ENCODE peak calls at places on chromosomes 1 and 21, in eight cellular contexts. Y is HCT116, B is IMR-90, W is hepatocyte, A is Caco-2, E is tibial nerve, R is dorsolateral prefrontal cortex, F is heart left ventricle. T is an unnamed sample. For H3K27me3, the result is how much of the 10 kb centered on the place peaks cover.

GRCh38 chr1:68814067-68814466 is 317.2 kb upstream of the DEPDC1 start:
- DNase-seq in Y (no peak), B (no peak), W (no peak), A (no peak), E (no peak), R (no peak), F (no peak), T (no peak)

GRCh38 chr1:42801832-42802483 is 15.0 kb upstream of the ERMAP start:
- DNase-seq in Y (no peak), B (peak), W (no peak), A (no peak), E (no peak), R (no peak), F (no peak), T (no peak)

GRCh38 chr21:46605759-46606426 is 1.0 kb upstream of the S100B start:
- DNase-seq in Y (no peak), B (no peak), W (no peak), A (no peak), E (no peak), R (no peak), F (peak), T (no peak)

GRCh38 chr1:246891105-246891504 is 40.6 kb downstream of the AHCTF1 start:
- DNase-seq in Y (no peak), B (no peak), W (no peak), A (no peak), E (no peak), R (no peak), F (no peak), T (no peak)

GRCh38 chr1:154550657-154551056 is 7.8 kb downstream of the UBE2Q1 start:
- DNase-seq in Y (no peak), B (no peak), W (no peak), A (no peak), E (no peak), R (no peak), F (no peak), T (no peak)

GRCh38 chr1:236156512-236157208 is 14.3 kb downstream of the GPR137B start:
- DNase-seq in Y (no peak), B (no peak), W (no peak), A (no peak), E (no peak), R (no peak), F (peak), T (no peak)

GRCh38 chr1:152440635-152441471 is 26.8 kb upstream of the CRNN start:
- DNase-seq in Y (peak), B (peak), W (no peak), A (peak), E (peak), R (peak), F (peak), T (no peak)

GRCh38 chr1:20472860-20473711 is 12.9 kb downstream of the CAMK2N1 start:
- DNase-seq in Y (no peak), B (peak), W (peak), A (no peak), E (no peak), R (peak), F (peak), T (no peak)

GRCh38 chr1:234608720-234609527 is 1.1 kb downstream of the IRF2BP2 start:
- DNase-seq in Y (no peak), B (no peak), W (peak), A (peak), E (no peak), R (no peak), F (peak), T (no peak)

GRCh38 chr1:205073511-205073910 is 10.7 kb downstream of the TMEM81 start:
- DNase-seq in Y (no peak), B (no peak), W (no peak), A (no peak), E (no peak), R (no peak), F (no peak), T (no peak)

GRCh38 chr1:107254306-107254705 is 113.5 kb downstream of the NTNG1 start:
- DNase-seq in Y (no peak), B (no peak), W (no peak), A (no peak), E (no peak), R (no peak), F (no peak), T (no peak)

GRCh38 chr1:46551597-46552095 is at the start of gene KNCN:
- DNase-seq in Y (no peak), B (no peak), W (no peak), A (no peak), E (no peak), R (no peak), F (no peak), T (no peak)

GRCh38 chr1:183956559-183957188 is 80.9 kb downstream of the COLGALT2 start:
- DNase-seq in Y (peak), B (peak), W (no peak), A (no peak), E (peak), R (no peak), F (no peak), T (peak)

GRCh38 chr1:42176902-42177519 is 12.5 kb upstream of the GUCA2A start:
- DNase-seq in Y (no peak), B (peak), W (peak), A (no peak), E (no peak), R (no peak), F (no peak), T (peak)

GRCh38 chr1:234605983-234606730 is 3.8 kb downstream of the IRF2BP2 start:
- DNase-seq in Y (no peak), B (peak), W (peak), A (no peak), E (no peak), R (no peak), F (peak), T (no peak)

GRCh38 chr1:78091215-78091813 is 45.5 kb downstream of the GIPC2 start:
- DNase-seq in Y (no peak), B (no peak), W (no peak), A (no peak), E (no peak), R (no peak), F (no peak), T (no peak)

GRCh38 chr1:79497193-79497773 is 490.8 kb upstream of the ADGRL4 start:
- DNase-seq in Y (peak), B (peak), W (peak), A (no peak), E (no peak), R (no peak), F (no peak), T (peak)

GRCh38 chr1:23544444-23545389 is 13.7 kb upstream of the E2F2 start:
- DNase-seq in Y (no peak), B (peak), W (peak), A (peak), E (peak), R (no peak), F (peak), T (no peak)

GRCh38 chr1:3702528-3702927 is 49.7 kb upstream of the CCDC27 start:
- DNase-seq in Y (no peak), B (no peak), W (no peak), A (no peak), E (no peak), R (no peak), F (no peak), T (no peak)

GRCh38 chr1:5640845-5641244 is 351.4 kb downstream of the NPHP4 start:
- DNase-seq in Y (peak), B (no peak), W (no peak), A (no peak), E (no peak), R (peak), F (no peak), T (no peak)
- TF ChIP-seq CTCF in Y (peak), B (no peak), W (no peak), A (peak), E (no peak), R (no peak), F (no peak), T (no peak)

GRCh38 chr1:6162341-6162740 is 17.8 kb downstream of the CHD5 start:
- DNase-seq in Y (no peak), B (no peak), W (no peak), A (no peak), E (no peak), R (no peak), F (no peak), T (no peak)

GRCh38 chr1:6163973-6164617 is 16.0 kb downstream of the CHD5 start:
- DNase-seq in Y (no peak), B (no peak), W (no peak), A (no peak), E (no peak), R (no peak), F (no peak), T (no peak)

GRCh38 chr1:6165027-6165426 is 15.1 kb downstream of the CHD5 start:
- DNase-seq in Y (no peak), B (no peak), W (no peak), A (no peak), E (no peak), R (no peak), F (no peak), T (no peak)

GRCh38 chr1:6162773-6163172 is 17.3 kb downstream of the CHD5 start:
- DNase-seq in Y (no peak), B (no peak), W (no peak), A (no peak), E (no peak), R (no peak), F (no peak), T (no peak)

GRCh38 chr1:6163191-6163972 is 16.7 kb downstream of the CHD5 start:
- DNase-seq in Y (no peak), B (no peak), W (no peak), A (no peak), E (no peak), R (no peak), F (no peak), T (no peak)
- H3K4me3 ChIP-seq in Y (no peak), B (no peak), W (no peak), A (no peak), E (no peak), R (no peak), F (no peak), T (no peak)

GRCh38 chr1:91791691-91792392 is 94.1 kb downstream of the TGFBR3 start:
- DNase-seq in Y (no peak), B (no peak), W (no peak), A (no peak), E (no peak), R (no peak), F (no peak), T (no peak)

GRCh38 chr1:91792393-91793032 is 93.4 kb downstream of the TGFBR3 start:
- DNase-seq in Y (no peak), B (no peak), W (no peak), A (no peak), E (no peak), R (no peak), F (no peak), T (no peak)

GRCh38 chr1:91795601-91796389 is 90.2 kb downstream of the TGFBR3 start:
- DNase-seq in Y (no peak), B (peak), W (no peak), A (no peak), E (no peak), R (no peak), F (no peak), T (no peak)

GRCh38 chr1:91793189-91793588 is 92.8 kb downstream of the TGFBR3 start:
- DNase-seq in Y (no peak), B (no peak), W (no peak), A (no peak), E (no peak), R (no peak), F (no peak), T (no peak)

GRCh38 chr1:91793877-91794276 is 92.1 kb downstream of the TGFBR3 start:
- DNase-seq in Y (no peak), B (no peak), W (no peak), A (no peak), E (no peak), R (no peak), F (no peak), T (no peak)
- H3K27me3 ChIP-seq in Y (under half), B (under half), W (under half), A (under half), E (under half), R (under half), F (under half), T (under half)

GRCh38 chr1:113390871-113391642 is 742 bp downstream of the MAGI3 start:
- DNase-seq in Y (no peak), B (no peak), W (peak), A (peak), E (peak), R (no peak), F (peak), T (no peak)

GRCh38 chr1:113388017-113388620 is 2.2 kb upstream of the MAGI3 start:
- DNase-seq in Y (no peak), B (peak), W (no peak), A (no peak), E (no peak), R (no peak), F (no peak), T (no peak)

GRCh38 chr1:113389356-113389952 is 861 bp upstream of the MAGI3 start:
- DNase-seq in Y (no peak), B (no peak), W (no peak), A (no peak), E (no peak), R (no peak), F (no peak), T (no peak)

GRCh38 chr1:113389953-113390834 is at the start of gene MAGI3:
- DNase-seq in Y (peak), B (peak), W (peak), A (peak), E (peak), R (peak), F (peak), T (peak)

DNA sequence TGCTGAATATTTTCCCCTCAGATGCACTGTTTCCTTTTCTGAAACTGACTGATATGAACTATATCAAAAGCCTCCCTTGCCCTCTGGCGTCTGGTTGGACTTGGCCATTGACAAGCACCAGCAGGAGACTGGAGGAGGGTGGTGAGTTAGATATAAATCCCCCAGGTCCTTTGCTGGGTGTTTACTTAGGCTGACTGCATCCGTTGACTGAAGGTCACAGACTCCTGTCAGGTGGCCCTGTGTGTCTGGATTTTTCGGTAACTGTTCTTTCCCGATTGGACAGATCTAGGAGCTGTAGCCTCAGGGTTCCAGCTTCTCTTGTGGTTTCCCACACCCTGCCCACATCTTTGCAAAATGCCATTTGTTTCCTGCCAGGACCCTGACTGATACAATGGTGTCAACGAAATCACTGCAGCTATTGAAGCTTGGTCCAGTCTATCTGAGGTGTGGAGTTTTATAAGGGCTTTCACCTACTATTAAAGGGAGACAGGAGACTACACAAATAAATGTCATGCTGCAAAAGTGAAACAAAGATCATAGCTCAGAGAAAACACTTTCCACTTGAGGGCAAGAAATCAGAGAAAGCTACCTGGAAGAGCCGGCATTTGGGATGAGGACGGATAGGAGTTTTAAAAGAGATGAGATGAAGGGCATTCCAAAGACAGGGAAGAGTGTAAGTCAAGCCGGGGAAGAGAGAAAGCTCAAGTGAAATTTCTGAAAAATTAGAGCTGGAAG is 1.5 kb upstream of the MAGI3 start:
- DNase-seq in Y (no peak), B (no peak), W (peak), A (peak), E (no peak), R (no peak), F (peak), T (no peak)
- TF ChIP-seq CTCF in Y (no peak), B (no peak), W (peak), A (no peak), E (no peak), R (no peak), F (no peak), T (no peak)

DNA sequence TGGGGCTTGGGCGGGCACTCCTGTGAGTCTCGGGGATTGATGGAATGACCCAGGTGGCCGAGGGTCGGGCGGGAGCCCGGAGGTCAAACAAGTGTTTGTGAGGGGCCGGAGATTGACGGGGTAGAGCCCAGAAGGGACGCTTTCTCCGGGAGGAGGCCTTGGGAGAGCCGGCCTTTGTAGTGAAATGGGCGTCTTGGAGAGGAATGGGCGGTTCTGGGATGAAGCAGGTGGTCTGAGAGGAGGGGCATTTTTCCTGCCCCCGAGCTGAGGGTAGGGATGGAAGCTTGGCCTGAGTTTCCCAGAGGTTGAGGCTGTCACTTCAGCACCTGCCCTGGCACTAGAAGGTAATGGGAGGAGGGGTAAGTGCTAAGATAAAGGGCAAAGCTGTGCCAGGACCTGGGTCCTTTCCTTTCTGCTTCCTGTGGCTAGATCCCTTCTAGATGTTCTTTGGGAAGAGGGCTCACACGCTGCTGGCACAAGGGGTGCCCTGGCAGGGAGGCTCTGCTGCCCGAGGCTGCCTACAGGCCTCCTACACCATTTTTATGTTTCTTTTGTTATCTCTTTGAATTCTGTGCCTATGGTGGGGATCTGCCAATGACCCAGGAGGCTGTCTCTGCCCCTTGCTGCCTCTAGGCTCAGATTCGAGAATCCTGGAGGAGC is 56.1 kb downstream of the NDUFS5 start:
- DNase-seq in Y (no peak), B (no peak), W (no peak), A (no peak), E (no peak), R (no peak), F (no peak), T (no peak)
- H3K4me3 ChIP-seq in Y (no peak), B (no peak), W (peak), A (peak), E (peak), R (peak), F (peak), T (peak)

DNA sequence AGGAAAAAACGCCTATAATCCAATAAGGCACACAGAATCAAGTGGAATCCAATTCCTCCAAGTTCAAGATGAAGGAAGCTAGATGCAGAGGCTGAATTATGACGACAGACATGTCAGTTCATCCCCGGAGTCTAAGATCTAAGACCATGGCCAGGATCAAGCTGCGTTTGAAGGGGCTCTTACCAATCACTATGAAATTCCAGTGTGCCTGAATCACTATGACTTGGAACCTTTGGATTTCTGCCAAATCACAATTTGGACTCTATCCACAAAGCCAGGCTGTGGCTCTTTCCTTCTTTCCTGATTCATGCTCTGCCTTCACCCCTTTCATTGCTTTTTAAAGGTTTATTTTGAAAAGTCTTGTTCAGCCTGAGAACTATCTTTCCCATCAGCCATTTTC is 17.1 kb downstream of the OLIG2 start:
- DNase-seq in Y (peak), B (peak), W (no peak), A (no peak), E (no peak), R (no peak), F (no peak), T (peak)
- H3K27me3 ChIP-seq in Y (under half), B (under half), W (half or more), A (under half), E (under half), R (under half), F (under half), T (under half)